ENCODE peak calls at places on chromosomes 6 and 20, in five cellular contexts. One of them, this sample, is unnamed. For H3K9me3, the result is how much of the 10 kb centered on the place peaks cover.

GRCh38 chr20:5000263-5001173 is 792 bp downstream of the SLC23A2 start:
- DNase-seq in lower lobe of right lung: peak
- DNase-seq in pancreas: peak
- DNase-seq in A549: no peak
- DNase-seq in left lung: peak
- DNase-seq in this sample: peak

GRCh38 chr6:31826793-31827285 is 699 bp upstream of the HSPA1B start:
- DNase-seq in A549: peak
- DNase-seq in lower lobe of right lung: peak
- DNase-seq in pancreas: peak
- DNase-seq in left lung: peak
- DNase-seq in this sample: peak

GRCh38 chr20:37356387-37356786 is 10.4 kb downstream of the SRC start:
- DNase-seq in lower lobe of right lung: peak
- DNase-seq in pancreas: peak
- DNase-seq in left lung: peak
- DNase-seq in A549: peak
- DNase-seq in this sample: no peak

GRCh38 chr6:43628392-43629103 is 516 bp downstream of the GTPBP2 start:
- DNase-seq in left lung: no peak
- DNase-seq in A549: peak
- DNase-seq in pancreas: peak
- DNase-seq in lower lobe of right lung: no peak
- DNase-seq in this sample: peak

GRCh38 chr6:109795994-109796555 is 105.0 kb downstream of the FIG4 start:
- DNase-seq in A549: no peak
- DNase-seq in pancreas: no peak
- DNase-seq in left lung: no peak
- DNase-seq in lower lobe of right lung: no peak
- DNase-seq in this sample: no peak

GRCh38 chr6:45900808-45901752 is 114.6 kb downstream of the CLIC5 start:
- DNase-seq in left lung: no peak
- DNase-seq in A549: no peak
- DNase-seq in lower lobe of right lung: no peak
- DNase-seq in pancreas: no peak
- DNase-seq in this sample: no peak

GRCh38 chr6:146912730-146913680 is 291.2 kb upstream of the STXBP5 start:
- DNase-seq in left lung: no peak
- DNase-seq in lower lobe of right lung: no peak
- DNase-seq in pancreas: no peak
- DNase-seq in A549: no peak
- DNase-seq in this sample: no peak

GRCh38 chr6:32089082-32089828 is 19.9 kb downstream of the TNXB start:
- DNase-seq in lower lobe of right lung: no peak
- DNase-seq in left lung: no peak
- DNase-seq in pancreas: no peak
- DNase-seq in A549: no peak
- DNase-seq in this sample: no peak

GRCh38 chr20:12166053-12166717 is 248.5 kb downstream of the BTBD3 start:
- DNase-seq in pancreas: peak
- DNase-seq in lower lobe of right lung: no peak
- DNase-seq in A549: no peak
- DNase-seq in left lung: no peak
- DNase-seq in this sample: peak

GRCh38 chr6:14910692-14911547 is 334.9 kb upstream of the JARID2 start:
- DNase-seq in pancreas: no peak
- DNase-seq in A549: no peak
- DNase-seq in lower lobe of right lung: peak
- DNase-seq in left lung: peak
- DNase-seq in this sample: no peak

GRCh38 chr20:3313681-3314080 is 74.7 kb upstream of the SLC4A11 start:
- DNase-seq in A549: no peak
- DNase-seq in pancreas: peak
- DNase-seq in lower lobe of right lung: no peak
- DNase-seq in left lung: no peak
- DNase-seq in this sample: no peak

GRCh38 chr6:108669673-108670072 is 109.0 kb downstream of the FOXO3 start:
- DNase-seq in A549: no peak
- DNase-seq in lower lobe of right lung: no peak
- DNase-seq in pancreas: no peak
- DNase-seq in left lung: no peak
- DNase-seq in this sample: no peak

GRCh38 chr6:167139761-167140160 is 16.9 kb downstream of the CCR6 start:
- DNase-seq in left lung: no peak
- DNase-seq in lower lobe of right lung: no peak
- DNase-seq in A549: no peak
- DNase-seq in pancreas: no peak
- DNase-seq in this sample: no peak

GRCh38 chr20:20083796-20084195 is 31.5 kb downstream of the CFAP61 start:
- DNase-seq in A549: peak
- DNase-seq in pancreas: no peak
- DNase-seq in left lung: no peak
- DNase-seq in lower lobe of right lung: no peak
- DNase-seq in this sample: no peak

GRCh38 chr6:3162565-3163247 is 5.4 kb upstream of the TUBB2A start:
- DNase-seq in pancreas: peak
- DNase-seq in left lung: peak
- DNase-seq in lower lobe of right lung: peak
- DNase-seq in A549: peak
- DNase-seq in this sample: peak

GRCh38 chr20:62366370-62367135 is 559 bp downstream of the LAMA5 start:
- DNase-seq in pancreas: peak
- DNase-seq in left lung: peak
- DNase-seq in lower lobe of right lung: peak
- DNase-seq in A549: peak
- DNase-seq in this sample: no peak

GRCh38 chr20:62368303-62368628 is 1.2 kb upstream of the LAMA5 start:
- DNase-seq in A549: no peak
- DNase-seq in left lung: no peak
- DNase-seq in pancreas: no peak
- DNase-seq in lower lobe of right lung: no peak
- DNase-seq in this sample: no peak

GRCh38 chr20:62368629-62369507 is 1.8 kb upstream of the LAMA5 start:
- DNase-seq in A549: peak
- DNase-seq in left lung: peak
- DNase-seq in lower lobe of right lung: no peak
- DNase-seq in pancreas: peak
- DNase-seq in this sample: no peak

GRCh38 chr20:62367136-62367482 is at the start of gene LAMA5:
- DNase-seq in pancreas: peak
- DNase-seq in left lung: peak
- DNase-seq in lower lobe of right lung: peak
- DNase-seq in A549: peak
- DNase-seq in this sample: no peak

DNA sequence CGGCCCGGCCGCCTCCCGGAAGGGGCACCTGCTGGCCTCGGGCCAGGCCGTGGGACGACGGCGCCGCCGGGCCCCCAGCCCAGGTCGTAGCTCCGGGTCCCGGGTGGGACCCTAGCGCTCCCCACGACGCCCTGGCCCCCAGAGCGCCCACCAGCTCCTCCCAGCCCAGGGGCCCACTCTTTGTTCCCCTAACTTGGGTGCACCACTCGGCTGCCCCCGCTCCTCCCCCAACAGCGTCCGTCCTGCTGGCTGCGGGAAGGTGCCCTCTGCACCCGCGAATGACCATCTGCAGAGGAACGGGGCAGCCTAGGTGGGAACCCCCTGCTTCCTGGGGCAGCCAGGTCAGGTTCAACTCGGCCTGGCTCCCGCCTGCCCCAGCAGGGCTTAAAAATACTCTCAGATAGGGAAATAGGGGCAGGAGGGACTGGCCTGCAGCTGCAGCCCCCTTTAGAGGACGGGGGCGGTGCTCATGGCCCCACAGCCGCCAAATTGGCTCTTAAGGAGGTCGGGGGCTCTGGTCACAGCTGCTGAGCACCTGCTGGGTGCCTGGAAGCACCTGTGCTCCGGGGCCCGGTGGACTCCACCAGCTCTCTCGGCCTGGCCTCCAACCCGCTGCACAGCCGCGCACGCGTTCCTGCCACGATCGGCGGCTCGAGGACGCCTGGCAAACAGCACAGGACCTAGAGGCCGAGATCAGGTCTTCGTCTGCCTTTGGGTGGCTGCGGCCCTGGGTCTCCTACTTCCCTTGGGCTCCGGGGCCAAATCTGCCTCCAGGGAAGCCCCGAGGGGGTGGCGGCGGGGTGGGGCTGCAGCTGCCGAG is 581 bp upstream of the LAMA5 start:
- DNase-seq in A549: peak
- DNase-seq in lower lobe of right lung: no peak
- DNase-seq in pancreas: peak
- DNase-seq in left lung: peak
- DNase-seq in this sample: no peak
- H3K4me3 ChIP-seq in A549: peak
- H3K4me3 ChIP-seq in lower lobe of right lung: peak
- H3K4me3 ChIP-seq in pancreas: peak
- H3K4me3 ChIP-seq in left lung: peak
- H3K4me3 ChIP-seq in this sample: peak

GRCh38 chr6:82780334-82780733 is 285.3 kb downstream of the UBE3D start:
- DNase-seq in A549: no peak
- DNase-seq in pancreas: no peak
- DNase-seq in lower lobe of right lung: no peak
- DNase-seq in left lung: no peak
- DNase-seq in this sample: no peak
- H3K27ac ChIP-seq in A549: no peak
- H3K27ac ChIP-seq in pancreas: no peak
- H3K27ac ChIP-seq in lower lobe of right lung: no peak
- H3K27ac ChIP-seq in left lung: no peak
- H3K27ac ChIP-seq in this sample: no peak

GRCh38 chr20:23492292-23492691 is 1.4 kb downstream of the CST8 start:
- DNase-seq in pancreas: no peak
- DNase-seq in lower lobe of right lung: no peak
- DNase-seq in A549: no peak
- DNase-seq in left lung: no peak
- DNase-seq in this sample: no peak
- H3K9me3 ChIP-seq in pancreas: under half
- H3K9me3 ChIP-seq in lower lobe of right lung: under half
- H3K9me3 ChIP-seq in A549: under half
- H3K9me3 ChIP-seq in left lung: under half
- H3K9me3 ChIP-seq in this sample: under half

GRCh38 chr6:13725052-13725451 is 13.4 kb upstream of the RANBP9 start:
- DNase-seq in lower lobe of right lung: no peak
- DNase-seq in left lung: no peak
- DNase-seq in pancreas: no peak
- DNase-seq in A549: no peak
- DNase-seq in this sample: no peak

GRCh38 chr6:13722880-13723279 is 11.2 kb upstream of the RANBP9 start:
- DNase-seq in pancreas: no peak
- DNase-seq in lower lobe of right lung: no peak
- DNase-seq in left lung: no peak
- DNase-seq in A549: no peak
- DNase-seq in this sample: no peak

GRCh38 chr6:13725570-13725969 is 13.9 kb upstream of the RANBP9 start:
- DNase-seq in A549: peak
- DNase-seq in lower lobe of right lung: no peak
- DNase-seq in pancreas: no peak
- DNase-seq in left lung: no peak
- DNase-seq in this sample: no peak

GRCh38 chr6:13729891-13730290 is 18.3 kb upstream of the RANBP9 start:
- DNase-seq in A549: no peak
- DNase-seq in lower lobe of right lung: no peak
- DNase-seq in pancreas: no peak
- DNase-seq in left lung: no peak
- DNase-seq in this sample: no peak

DNA sequence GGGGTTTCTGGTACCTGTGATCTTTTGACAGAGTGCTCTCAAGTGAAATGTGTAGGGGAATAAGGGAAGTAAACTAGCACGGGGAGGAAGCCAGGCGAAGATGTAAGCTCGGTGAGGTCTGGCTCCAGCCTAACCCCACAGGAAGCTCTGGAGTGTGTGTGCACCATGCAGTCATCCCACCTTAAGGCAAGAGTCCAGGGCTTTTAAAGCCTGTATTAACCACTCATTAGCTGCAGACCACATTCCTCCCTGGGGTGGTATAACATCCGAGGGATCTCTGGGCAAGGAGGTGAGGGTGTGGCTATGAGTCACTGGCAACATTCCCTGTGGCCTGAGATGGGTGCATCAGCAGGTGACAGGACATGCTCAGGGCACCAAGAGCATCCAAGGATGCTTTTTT is 12.5 kb upstream of the RANBP9 start:
- DNase-seq in pancreas: no peak
- DNase-seq in lower lobe of right lung: no peak
- DNase-seq in A549: peak
- DNase-seq in left lung: no peak
- DNase-seq in this sample: no peak
- H3K4me3 ChIP-seq in pancreas: no peak
- H3K4me3 ChIP-seq in lower lobe of right lung: no peak
- H3K4me3 ChIP-seq in A549: no peak
- H3K4me3 ChIP-seq in left lung: no peak
- H3K4me3 ChIP-seq in this sample: no peak

This sample was measured in colonic mucosa.